ENCODE peak calls at places on chromosome 22, in eight cellular contexts. V is RPMI7951; X is KBM-7; Z is WTC11; U is activated naive CD4-positive, alpha-beta T cell; I is spleen; B is T-helper 2 cell; N is naive thymus-derived CD4-positive, alpha-beta T cell. F is an unnamed sample.

GRCh38 chr22:33300165-33300564 is 242.0 kb upstream of the SYN3 start:
- DNase-seq in V (no peak), X (no peak), Z (no peak), U (no peak), I (peak; percentile 38), B (no peak), N (no peak), F (no peak)

GRCh38 chr22:18005201-18005926 is 19.0 kb downstream of the MICAL3 start:
- DNase-seq in V (no peak), X (peak; percentile 41), Z (no peak), U (no peak), I (no peak), B (no peak), N (no peak), F (peak; percentile 59)

GRCh38 chr22:29733362-29734322 is 13.8 kb downstream of the CABP7 start:
- DNase-seq in V (no peak), X (no peak), Z (no peak), U (no peak), I (no peak), B (no peak), N (no peak), F (peak; percentile 30)

GRCh38 chr22:40123387-40123786 is 54.3 kb upstream of the TNRC6B start:
- DNase-seq in V (no peak), X (no peak), Z (no peak), U (no peak), I (no peak), B (no peak), N (no peak), F (no peak)

GRCh38 chr22:27152033-27152432 is 494.6 kb downstream of the MIAT start:
- DNase-seq in V (no peak), X (no peak), Z (no peak), U (no peak), I (no peak), B (no peak), N (no peak), F (no peak)

GRCh38 chr22:44289429-44290171 is 23.2 kb downstream of the SHISAL1 start:
- DNase-seq in V (no peak), X (no peak), Z (no peak), U (no peak), I (no peak), B (no peak), N (no peak), F (no peak)

GRCh38 chr22:37643225-37643847 is 3.9 kb downstream of the SH3BP1 start:
- DNase-seq in V (peak; percentile 66), X (peak; percentile 78), Z (peak; percentile 93), U (peak; percentile 86), I (peak; percentile 95), B (peak; percentile 77), N (peak; percentile 90), F (peak; percentile 90)

GRCh38 chr22:37340331-37341262 is 58.3 kb downstream of the CYTH4 start:
- DNase-seq in V (no peak), X (no peak), Z (no peak), U (no peak), I (no peak), B (no peak), N (no peak), F (no peak)

GRCh38 chr22:38018938-38019827 is 34.8 kb upstream of the SOX10 start:
- DNase-seq in V (no peak), X (no peak), Z (no peak), U (no peak), I (no peak), B (no peak), N (no peak), F (no peak)

GRCh38 chr22:38461057-38461413 is 6.0 kb upstream of the KCNJ4 start:
- DNase-seq in V (no peak), X (no peak), Z (no peak), U (no peak), I (no peak), B (no peak), N (no peak), F (no peak)

GRCh38 chr22:45915841-45916240 is 61.1 kb downstream of the WNT7B start:
- DNase-seq in V (no peak), X (no peak), Z (no peak), U (no peak), I (no peak), B (no peak), N (no peak), F (no peak)

GRCh38 chr22:50018608-50019291 is 6.2 kb upstream of the IL17REL start:
- DNase-seq in V (no peak), X (no peak), Z (no peak), U (no peak), I (peak; percentile 10), B (peak; percentile 46), N (no peak), F (no peak)

GRCh38 chr22:24379536-24379935 is 47.9 kb upstream of the ADORA2A start:
- DNase-seq in V (no peak), X (peak; percentile 43), Z (no peak), U (no peak), I (no peak), B (peak; percentile 74), N (peak; percentile 30), F (no peak)

GRCh38 chr22:47629273-47629711 is 866.8 kb downstream of the TBC1D22A start:
- DNase-seq in V (no peak), X (no peak), Z (no peak), U (no peak), I (no peak), B (no peak), N (no peak), F (no peak)

GRCh38 chr22:19448076-19448607 is 631 bp upstream of the C22orf39 start:
- DNase-seq in V (peak; percentile 30), X (no peak), Z (no peak), U (no peak), I (no peak), B (peak; percentile 62), N (no peak), F (peak; percentile 59)

GRCh38 chr22:27641049-27641790 is 160.3 kb downstream of the MN1 start:
- DNase-seq in V (no peak), X (no peak), Z (no peak), U (no peak), I (peak; percentile 47), B (no peak), N (no peak), F (no peak)

GRCh38 chr22:22851969-22852368 is 35.6 kb upstream of the IGLL5 start:
- DNase-seq in V (no peak), X (no peak), Z (no peak), U (no peak), I (no peak), B (no peak), N (no peak), F (no peak)

GRCh38 chr22:30869996-30870395 is 98.6 kb downstream of the MORC2 start:
- DNase-seq in V (no peak), X (no peak), Z (no peak), U (no peak), I (peak; percentile 51), B (no peak), N (no peak), F (no peak)

GRCh38 chr22:31327786-31328544 is 18.2 kb downstream of the PATZ1 start:
- DNase-seq in V (no peak), X (no peak), Z (no peak), U (no peak), I (no peak), B (no peak), N (no peak), F (no peak)

GRCh38 chr22:50444663-50445062 is 30.2 kb downstream of the SBF1 start:
- DNase-seq in V (peak; percentile 54), X (no peak), Z (no peak), U (no peak), I (no peak), B (no peak), N (no peak), F (peak; percentile 82)

GRCh38 chr22:18114976-18115652 is 4.5 kb downstream of the TUBA8 start:
- DNase-seq in V (no peak), X (no peak), Z (no peak), U (no peak), I (peak; percentile 60), B (no peak), N (no peak), F (no peak)

GRCh38 chr22:21646608-21647590 is 4.8 kb downstream of the SDF2L1 start:
- DNase-seq in V (peak; percentile 71), X (peak; percentile 84), Z (peak; percentile 85), U (peak; percentile 66), I (no peak), B (peak; percentile 82), N (peak; percentile 77), F (peak; percentile 88)

F was measured in astrocyte of the hippocampus.